ENCODE peak calls at places on chromosome 3, in six cellular contexts. S, X, E, J, T and K are unnamed samples.

GRCh38 chr3:184822654-184823053 is 10.7 kb downstream of the VPS8 start:
- DNase-seq in S (no peak), X (no peak), E (no peak), J (no peak), T (no peak), K (no peak)

GRCh38 chr3:64995857-64996564 is 308.2 kb upstream of the ADAMTS9 start:
- DNase-seq in S (no peak), X (no peak), E (no peak), J (no peak), T (no peak), K (no peak)

GRCh38 chr3:154818676-154819255 is 261.4 kb upstream of the MME start:
- DNase-seq in S (no peak), X (no peak), E (no peak), J (no peak), T (no peak), K (no peak)

GRCh38 chr3:69079269-69080159 is 651 bp downstream of the UBA3 start:
- DNase-seq in S (peak), X (peak), E (no peak), J (no peak), T (no peak), K (no peak)

GRCh38 chr3:123883656-123884257 is 375 bp downstream of the MYLK start:
- DNase-seq in S (peak), X (no peak), E (no peak), J (peak), T (no peak), K (no peak)

GRCh38 chr3:8651418-8652322 is 7.1 kb upstream of the SSUH2 start:
- DNase-seq in S (no peak), X (no peak), E (no peak), J (peak), T (no peak), K (no peak)

GRCh38 chr3:16311960-16312451 is 47.0 kb downstream of the OXNAD1 start:
- DNase-seq in S (peak), X (peak), E (peak), J (peak), T (no peak), K (no peak)

GRCh38 chr3:67653425-67654098 is 850 bp downstream of the SUCLG2 start:
- DNase-seq in S (no peak), X (peak), E (no peak), J (no peak), T (no peak), K (no peak)

GRCh38 chr3:10815487-10815886 is 541 bp upstream of the SLC6A11 start:
- DNase-seq in S (no peak), X (no peak), E (no peak), J (no peak), T (no peak), K (no peak)

GRCh38 chr3:43817081-43817480 is 126.3 kb downstream of the ABHD5 start:
- DNase-seq in S (no peak), X (no peak), E (no peak), J (no peak), T (no peak), K (no peak)

GRCh38 chr3:195203631-195204030 is 67.3 kb downstream of the XXYLT1 start:
- DNase-seq in S (no peak), X (no peak), E (no peak), J (no peak), T (no peak), K (no peak)

GRCh38 chr3:121995190-121996137 is 26.6 kb downstream of the ILDR1 start:
- DNase-seq in S (peak), X (peak), E (peak), J (peak), T (no peak), K (peak)

GRCh38 chr3:126050626-126051025 is 33.3 kb downstream of the SLC41A3 start:
- DNase-seq in S (no peak), X (no peak), E (no peak), J (no peak), T (no peak), K (no peak)

GRCh38 chr3:57910988-57911387 is 97.2 kb upstream of the FLNB start:
- DNase-seq in S (no peak), X (peak), E (no peak), J (no peak), T (no peak), K (no peak)

GRCh38 chr3:56725175-56725574 is 42.1 kb upstream of the TASOR start:
- DNase-seq in S (no peak), X (peak), E (peak), J (peak), T (no peak), K (no peak)

GRCh38 chr3:102605146-102605545 is 170.3 kb downstream of the ZPLD1 start:
- DNase-seq in S (no peak), X (no peak), E (no peak), J (no peak), T (no peak), K (no peak)

GRCh38 chr3:10709110-10709781 is 106.8 kb upstream of the SLC6A11 start:
- DNase-seq in S (no peak), X (no peak), E (no peak), J (no peak), T (no peak), K (no peak)